ENCODE peak calls at places on chromosomes 4 and X, in five cellular contexts. One of them, this sample, is unnamed.

GRCh38 chr4:152166567-152166966 is 369.3 kb downstream of the FBXW7 start:
- DNase-seq in CD8-positive, alpha-beta memory T cell: no peak
- DNase-seq in NT2/D1: peak
- DNase-seq in esophagus squamous epithelium: no peak
- DNase-seq in hepatocyte: peak
- DNase-seq in this sample: no peak

GRCh38 chr4:185232370-185232769 is 23.0 kb downstream of the SNX25 start:
- DNase-seq in CD8-positive, alpha-beta memory T cell: no peak
- DNase-seq in NT2/D1: no peak
- DNase-seq in esophagus squamous epithelium: no peak
- DNase-seq in hepatocyte: peak
- DNase-seq in this sample: no peak

GRCh38 chr4:81528200-81528599 is 56.5 kb upstream of the RASGEF1B start:
- DNase-seq in CD8-positive, alpha-beta memory T cell: no peak
- DNase-seq in NT2/D1: no peak
- DNase-seq in esophagus squamous epithelium: no peak
- DNase-seq in hepatocyte: no peak
- DNase-seq in this sample: no peak

GRCh38 chr4:21514022-21514421 is 434.6 kb downstream of the KCNIP4 start:
- DNase-seq in CD8-positive, alpha-beta memory T cell: no peak
- DNase-seq in NT2/D1: no peak
- DNase-seq in esophagus squamous epithelium: no peak
- DNase-seq in hepatocyte: no peak
- DNase-seq in this sample: no peak

GRCh38 chrX:155896512-155896911 is 15.4 kb downstream of the VAMP7 start:
- DNase-seq in CD8-positive, alpha-beta memory T cell: no peak
- DNase-seq in NT2/D1: no peak
- DNase-seq in esophagus squamous epithelium: no peak
- DNase-seq in hepatocyte: no peak
- DNase-seq in this sample: no peak

GRCh38 chrX:139851730-139852129 is 81.1 kb downstream of the ATP11C start:
- DNase-seq in CD8-positive, alpha-beta memory T cell: no peak
- DNase-seq in NT2/D1: no peak
- DNase-seq in esophagus squamous epithelium: no peak
- DNase-seq in hepatocyte: no peak
- DNase-seq in this sample: no peak

GRCh38 chrX:97616883-97617510 is 733.3 kb downstream of the RPA4 start:
- DNase-seq in CD8-positive, alpha-beta memory T cell: no peak
- DNase-seq in NT2/D1: no peak
- DNase-seq in esophagus squamous epithelium: no peak
- DNase-seq in hepatocyte: peak
- DNase-seq in this sample: no peak

GRCh38 chrX:39691724-39692123 is 406.0 kb downstream of the BCOR start:
- DNase-seq in CD8-positive, alpha-beta memory T cell: no peak
- DNase-seq in NT2/D1: no peak
- DNase-seq in esophagus squamous epithelium: no peak
- DNase-seq in hepatocyte: no peak
- DNase-seq in this sample: no peak

GRCh38 chr4:159201168-159201567 is 98.3 kb downstream of the RAPGEF2 start:
- DNase-seq in CD8-positive, alpha-beta memory T cell: no peak
- DNase-seq in NT2/D1: no peak
- DNase-seq in esophagus squamous epithelium: no peak
- DNase-seq in hepatocyte: no peak
- DNase-seq in this sample: no peak

GRCh38 chrX:397575-397974 is 10.9 kb upstream of the PPP2R3B start:
- DNase-seq in CD8-positive, alpha-beta memory T cell: no peak
- DNase-seq in NT2/D1: peak
- DNase-seq in esophagus squamous epithelium: no peak
- DNase-seq in hepatocyte: peak
- DNase-seq in this sample: no peak

GRCh38 chr4:52658671-52659015 is 458 bp downstream of the USP46 start:
- DNase-seq in CD8-positive, alpha-beta memory T cell: no peak
- DNase-seq in NT2/D1: no peak
- DNase-seq in esophagus squamous epithelium: no peak
- DNase-seq in hepatocyte: no peak
- DNase-seq in this sample: no peak

GRCh38 chr4:71006203-71006907 is 12.9 kb downstream of the DCK start:
- DNase-seq in CD8-positive, alpha-beta memory T cell: no peak
- DNase-seq in NT2/D1: no peak
- DNase-seq in esophagus squamous epithelium: no peak
- DNase-seq in hepatocyte: no peak
- DNase-seq in this sample: no peak

DNA sequence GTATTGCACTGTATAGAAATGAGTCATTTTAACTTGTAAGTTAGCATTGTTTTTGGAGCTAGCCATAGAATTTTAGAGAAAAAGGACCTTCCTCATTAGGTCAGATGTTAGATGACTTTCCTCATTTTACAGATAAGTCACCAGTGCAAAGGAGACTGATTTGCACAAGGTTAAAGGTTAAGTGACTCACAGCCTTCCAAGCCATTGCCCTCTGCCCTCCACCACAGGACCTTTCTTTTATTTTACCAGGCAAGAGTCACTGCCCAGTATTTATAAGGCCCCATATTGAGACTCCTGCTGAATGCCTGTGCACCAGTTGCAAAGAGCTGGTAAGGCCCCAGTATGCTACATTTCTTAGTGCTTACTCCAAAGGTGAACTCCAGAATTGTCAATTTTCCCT is 4.2 kb upstream of the ABCG2 start:
- DNase-seq in CD8-positive, alpha-beta memory T cell: no peak
- DNase-seq in NT2/D1: no peak
- DNase-seq in esophagus squamous epithelium: no peak
- DNase-seq in hepatocyte: no peak
- DNase-seq in this sample: no peak
- H3K4me3 ChIP-seq in CD8-positive, alpha-beta memory T cell: no peak
- H3K4me3 ChIP-seq in NT2/D1: no peak
- H3K4me3 ChIP-seq in esophagus squamous epithelium: no peak
- H3K4me3 ChIP-seq in hepatocyte: no peak
- H3K4me3 ChIP-seq in this sample: no peak

DNA sequence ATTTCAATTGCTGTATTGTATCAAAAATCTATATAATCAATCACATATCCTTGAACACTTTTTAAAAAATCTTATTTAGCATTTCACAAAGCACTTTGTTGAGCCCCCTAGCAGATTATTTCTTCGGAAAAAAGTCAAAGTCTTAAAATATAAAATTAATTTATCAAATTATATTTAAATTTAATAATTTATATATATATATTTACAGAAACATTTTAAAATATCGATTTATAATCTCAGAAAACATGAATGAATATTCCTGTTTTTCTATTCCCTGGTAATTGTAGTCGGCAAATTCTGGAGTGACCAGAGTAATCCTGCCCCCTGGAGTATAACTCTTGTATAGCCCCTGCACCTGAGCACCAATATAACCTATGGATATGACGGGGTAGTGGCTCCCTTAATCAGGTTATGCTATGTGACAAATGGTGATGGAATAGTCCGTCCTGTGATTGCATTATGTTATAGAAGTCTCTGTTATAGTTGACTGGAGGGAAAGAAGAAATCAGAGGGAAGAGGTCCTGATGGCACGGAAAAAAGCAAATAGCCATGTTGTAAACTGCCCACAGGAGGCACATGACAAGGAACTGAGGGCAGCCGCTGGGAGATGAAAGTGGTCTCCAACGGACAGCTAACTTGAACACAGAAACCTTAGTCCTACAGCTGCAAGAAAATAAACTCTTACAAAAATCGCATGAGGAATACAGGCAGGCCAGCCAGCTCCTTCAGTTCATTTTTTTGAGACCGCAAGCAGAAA is 1092.3 kb downstream of the ARAP2 start:
- DNase-seq in CD8-positive, alpha-beta memory T cell: no peak
- DNase-seq in NT2/D1: peak
- DNase-seq in esophagus squamous epithelium: no peak
- DNase-seq in hepatocyte: peak
- DNase-seq in this sample: no peak
- H3K4me3 ChIP-seq in CD8-positive, alpha-beta memory T cell: no peak
- H3K4me3 ChIP-seq in NT2/D1: no peak
- H3K4me3 ChIP-seq in esophagus squamous epithelium: no peak
- H3K4me3 ChIP-seq in hepatocyte: no peak
- H3K4me3 ChIP-seq in this sample: no peak

DNA sequence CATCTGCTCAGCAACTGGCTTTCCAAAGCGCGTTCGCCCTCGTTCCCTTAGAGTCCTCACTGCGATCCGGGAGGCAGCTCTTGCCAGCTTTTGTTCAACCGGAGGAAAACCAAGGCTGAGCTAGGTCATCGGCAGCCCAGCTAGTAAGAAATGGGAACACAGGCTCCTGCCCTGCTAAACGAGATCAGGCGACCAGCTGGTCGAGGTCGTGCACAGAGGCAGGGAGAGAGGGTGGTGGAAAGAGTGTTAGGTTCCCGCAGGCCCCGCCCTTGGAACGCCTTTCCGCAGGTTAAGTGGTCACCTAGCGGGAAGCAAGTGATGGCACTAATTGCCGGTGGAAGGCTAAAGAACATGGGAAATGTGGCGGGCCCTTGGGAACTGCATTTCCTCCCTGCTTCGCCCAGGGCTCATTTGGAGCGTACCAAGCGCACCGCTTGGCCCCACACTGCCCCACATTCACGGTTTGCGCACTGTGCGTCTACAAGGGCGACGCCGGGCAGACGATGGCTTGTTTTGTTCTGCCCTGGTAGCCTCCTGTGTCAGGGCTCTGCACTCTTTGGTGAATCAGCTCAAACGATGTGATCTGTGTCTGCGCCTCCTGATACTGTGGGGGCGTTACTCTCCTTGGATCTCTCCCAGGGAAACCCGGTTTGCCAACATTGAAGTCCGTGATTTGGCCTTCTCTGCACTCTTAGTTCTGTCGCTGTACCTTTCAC is 7.2 kb upstream of the PRDM8 start:
- DNase-seq in CD8-positive, alpha-beta memory T cell: no peak
- DNase-seq in NT2/D1: no peak
- DNase-seq in esophagus squamous epithelium: no peak
- DNase-seq in hepatocyte: no peak
- DNase-seq in this sample: no peak
- H3K4me3 ChIP-seq in CD8-positive, alpha-beta memory T cell: no peak
- H3K4me3 ChIP-seq in NT2/D1: no peak
- H3K4me3 ChIP-seq in esophagus squamous epithelium: no peak
- H3K4me3 ChIP-seq in hepatocyte: no peak
- H3K4me3 ChIP-seq in this sample: peak

GRCh38 chrX:138775501-138775900 is 64.0 kb upstream of the FGF13 start:
- DNase-seq in CD8-positive, alpha-beta memory T cell: no peak
- DNase-seq in NT2/D1: no peak
- DNase-seq in esophagus squamous epithelium: no peak
- DNase-seq in hepatocyte: peak
- DNase-seq in this sample: no peak
- H3K4me3 ChIP-seq in CD8-positive, alpha-beta memory T cell: no peak
- H3K4me3 ChIP-seq in NT2/D1: no peak
- H3K4me3 ChIP-seq in esophagus squamous epithelium: no peak
- H3K4me3 ChIP-seq in hepatocyte: no peak
- H3K4me3 ChIP-seq in this sample: no peak

DNA sequence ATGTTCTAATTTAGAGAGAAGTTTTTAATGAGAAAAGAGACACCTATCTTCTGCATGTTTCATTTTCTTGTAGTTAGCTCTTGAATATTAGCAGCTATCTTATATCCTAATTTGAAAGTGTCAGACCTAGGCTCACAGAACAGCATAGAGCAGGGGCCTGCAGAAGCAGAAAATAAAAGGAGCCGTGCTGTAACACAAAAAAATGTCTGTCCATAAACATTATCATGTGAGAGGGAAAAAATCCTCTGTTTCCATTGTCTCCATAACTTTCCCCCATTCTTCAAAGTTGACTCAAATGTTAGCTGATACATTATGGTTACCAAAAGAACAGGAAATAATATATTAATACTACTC is 329.2 kb upstream of the EPHA5 start:
- DNase-seq in CD8-positive, alpha-beta memory T cell: no peak
- DNase-seq in NT2/D1: no peak
- DNase-seq in esophagus squamous epithelium: no peak
- DNase-seq in hepatocyte: no peak
- DNase-seq in this sample: no peak
- H3K4me3 ChIP-seq in CD8-positive, alpha-beta memory T cell: no peak
- H3K4me3 ChIP-seq in NT2/D1: peak
- H3K4me3 ChIP-seq in esophagus squamous epithelium: no peak
- H3K4me3 ChIP-seq in hepatocyte: no peak
- H3K4me3 ChIP-seq in this sample: no peak

GRCh38 chr4:80201326-80202151 is 4.2 kb downstream of the PRDM8 start:
- DNase-seq in CD8-positive, alpha-beta memory T cell: peak
- DNase-seq in NT2/D1: no peak
- DNase-seq in esophagus squamous epithelium: peak
- DNase-seq in hepatocyte: peak
- DNase-seq in this sample: no peak
- H3K4me3 ChIP-seq in CD8-positive, alpha-beta memory T cell: peak
- H3K4me3 ChIP-seq in NT2/D1: peak
- H3K4me3 ChIP-seq in esophagus squamous epithelium: peak
- H3K4me3 ChIP-seq in hepatocyte: no peak
- H3K4me3 ChIP-seq in this sample: peak

DNA sequence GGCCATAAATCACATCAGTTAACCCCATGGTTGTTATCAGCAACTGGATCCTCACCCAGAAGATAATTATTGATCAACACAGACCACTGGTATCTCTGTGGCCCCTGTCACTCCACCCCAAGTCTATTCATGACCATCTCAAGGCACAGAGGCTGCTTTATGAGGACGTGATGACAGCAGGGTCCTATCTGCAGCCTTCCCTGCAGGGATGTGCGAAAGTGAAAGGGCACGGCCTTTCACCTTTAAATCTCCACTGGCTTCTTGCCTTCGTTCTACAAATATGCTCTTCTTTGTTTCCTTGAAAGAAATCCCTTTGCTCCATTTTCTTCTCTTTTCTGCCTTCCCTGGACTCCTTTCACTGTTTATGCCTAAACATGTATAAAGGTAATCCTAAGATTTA is 170.6 kb upstream of the EDNRA start:
- DNase-seq in CD8-positive, alpha-beta memory T cell: no peak
- DNase-seq in NT2/D1: no peak
- DNase-seq in esophagus squamous epithelium: no peak
- DNase-seq in hepatocyte: no peak
- DNase-seq in this sample: no peak
- H3K4me3 ChIP-seq in CD8-positive, alpha-beta memory T cell: no peak
- H3K4me3 ChIP-seq in NT2/D1: no peak
- H3K4me3 ChIP-seq in esophagus squamous epithelium: no peak
- H3K4me3 ChIP-seq in hepatocyte: no peak
- H3K4me3 ChIP-seq in this sample: no peak

This sample was measured in coronary artery.